ENCODE peak calls at places on chromosomes 1 and 21, in six cellular contexts. C, Q, I, W, B and K are unnamed samples.

GRCh38 chr1:18417317-18418269 is 63.1 kb upstream of the KLHDC7A start:
- DNase-seq in C (no peak), I (no peak), W (no peak), B (no peak), Q (no peak), K (no peak)

GRCh38 chr1:220884109-220884980 is 5.1 kb downstream of the HLX start:
- DNase-seq in I (no peak), B (no peak), W (peak; percentile 16), C (peak; percentile 16), Q (peak; percentile 75), K (no peak)

GRCh38 chr1:214419650-214420049 is 131.8 kb downstream of the PTPN14 start:
- DNase-seq in W (no peak), B (peak; percentile 77), I (no peak), C (no peak), Q (no peak), K (no peak)

GRCh38 chr1:6957341-6957740 is 172.1 kb downstream of the CAMTA1 start:
- DNase-seq in I (no peak), B (no peak), C (no peak), Q (no peak), W (no peak), K (no peak)

GRCh38 chr1:15526021-15526489 is 593 bp upstream of the DNAJC16 start:
- DNase-seq in B (no peak), Q (peak; percentile 12), C (peak; percentile 8), I (no peak), W (no peak), K (no peak)

GRCh38 chr21:42574234-42575027 is 60.8 kb downstream of the SLC37A1 start:
- DNase-seq in C (peak; percentile 5), B (peak; percentile 55), I (no peak), W (no peak), Q (peak; percentile 32), K (no peak)

GRCh38 chr1:53166912-53167311 is 24.5 kb upstream of the SLC1A7 start:
- DNase-seq in Q (no peak), B (no peak), C (no peak), I (peak; percentile 56), W (no peak), K (no peak)

GRCh38 chr21:46424621-46425020 is 34.1 kb upstream of the DIP2A start:
- DNase-seq in W (no peak), C (no peak), I (no peak), Q (no peak), B (no peak), K (no peak)

GRCh38 chr1:204647114-204647804 is 38.3 kb downstream of the LRRN2 start:
- DNase-seq in W (peak; percentile 79), I (no peak), Q (peak; percentile 84), B (peak; percentile 93), C (peak; percentile 76), K (peak; percentile 21)

GRCh38 chr1:45172015-45172414 is 34.4 kb downstream of the ZSWIM5 start:
- DNase-seq in C (peak; percentile 43), W (no peak), B (no peak), Q (no peak), I (no peak), K (no peak)

GRCh38 chr1:53176452-53177344 is 19.9 kb upstream of the CPT2 start:
- DNase-seq in W (no peak), Q (peak; percentile 41), I (no peak), C (peak; percentile 47), B (no peak), K (no peak)

GRCh38 chr1:10271869-10272268 is 61.5 kb downstream of the KIF1B start:
- DNase-seq in C (no peak), W (no peak), I (no peak), B (no peak), Q (peak; percentile 7), K (no peak)

GRCh38 chr1:20725189-20726106 is 7.1 kb downstream of the SH2D5 start:
- DNase-seq in Q (no peak), C (no peak), B (no peak), I (peak; percentile 50), W (no peak), K (no peak)

GRCh38 chr1:232477728-232478127 is 152.2 kb downstream of the SIPA1L2 start:
- DNase-seq in B (no peak), I (no peak), C (peak; percentile 47), W (no peak), Q (no peak), K (no peak)

GRCh38 chr1:192133350-192133950 is 24.8 kb upstream of the RGS18 start:
- DNase-seq in Q (no peak), C (no peak), W (no peak), I (no peak), B (no peak), K (no peak)

GRCh38 chr1:209844695-209845404 is 17.1 kb downstream of the UTP25 start:
- DNase-seq in Q (no peak), W (no peak), I (no peak), C (no peak), B (no peak), K (no peak)

GRCh38 chr1:2611621-2612437 is 21.0 kb downstream of the MMEL1 start:
- DNase-seq in W (no peak), C (no peak), B (no peak), Q (no peak), I (peak; percentile 68), K (no peak)

GRCh38 chr1:150650193-150650592 is 20.8 kb upstream of the ENSA start:
- DNase-seq in C (peak; percentile 32), I (no peak), Q (no peak), B (no peak), W (no peak), K (no peak)

GRCh38 chr21:40351006-40351405 is 483.8 kb downstream of the PCP4 start:
- DNase-seq in C (no peak), B (no peak), Q (no peak), I (no peak), W (no peak), K (no peak)

GRCh38 chr1:169042377-169042776 is 64.1 kb upstream of the ATP1B1 start:
- DNase-seq in C (no peak), Q (no peak), I (no peak), W (no peak), B (no peak), K (no peak)

GRCh38 chr1:4969556-4970129 is 315.2 kb downstream of the AJAP1 start:
- DNase-seq in C (no peak), Q (no peak), I (peak; percentile 61), W (no peak), B (no peak), K (no peak)

GRCh38 chr1:19765623-19766022 is 34.1 kb downstream of the TMCO4 start:
- DNase-seq in I (no peak), W (no peak), B (peak; percentile 34), C (peak; percentile 62), Q (no peak), K (no peak)

GRCh38 chr1:155976062-155976912 is 2.1 kb downstream of the ARHGEF2 start:
- DNase-seq in B (peak; percentile 83), C (peak; percentile 37), Q (no peak), I (peak; percentile 87), W (peak; percentile 59), K (no peak)

GRCh38 chr1:113963281-113963906 is 15.9 kb upstream of the OLFML3 start:
- DNase-seq in Q (no peak), W (no peak), B (no peak), C (no peak), I (no peak), K (no peak)
- TF ChIP-seq CTCF in Q (no peak), W (no peak), B (peak; percentile 4), C (no peak), I (no peak), K (no peak)

GRCh38 chr1:30087465-30087864 is 635.9 kb downstream of the MATN1 start:
- DNase-seq in B (no peak), C (peak; percentile 19), I (no peak), W (no peak), Q (peak; percentile 34), K (no peak)
- TF ChIP-seq CTCF in B (no peak), C (peak; percentile 50), I (no peak), W (no peak), Q (peak; percentile 36), K (peak; percentile 28)

GRCh38 chr21:36478941-36479340 is 981 bp downstream of the CLDN14 start:
- DNase-seq in W (no peak), B (no peak), C (no peak), Q (peak; percentile 26), I (no peak), K (no peak)
- TF ChIP-seq CTCF in W (peak; percentile 35), B (no peak), C (no peak), Q (peak; percentile 33), I (no peak), K (peak; percentile 42)

DNA sequence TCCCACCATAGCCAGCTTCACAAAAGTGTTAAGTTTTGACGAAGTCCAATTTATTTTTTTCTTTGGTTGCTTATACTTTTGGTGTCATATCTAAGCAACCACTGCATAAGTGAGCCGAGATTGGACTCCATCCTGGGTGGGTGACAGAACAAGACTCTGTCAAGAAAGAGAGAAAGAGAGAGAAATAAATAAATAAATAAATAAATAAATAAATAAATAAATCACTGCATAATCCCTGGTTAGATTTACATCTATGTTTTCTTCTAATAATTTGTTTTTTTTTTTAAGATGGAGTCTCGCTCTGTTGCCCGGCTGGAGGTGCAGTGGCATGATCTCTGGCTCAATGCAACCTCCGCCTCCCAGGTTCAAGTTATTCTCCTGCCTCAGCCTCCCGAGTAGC is 18.3 kb upstream of the ZFYVE9 start:
- DNase-seq in I (no peak), Q (no peak), C (no peak), W (no peak), B (no peak), K (no peak)
- TF ChIP-seq CTCF in I (no peak), Q (no peak), C (no peak), W (no peak), B (no peak), K (no peak)

GRCh38 chr1:242189591-242189990 is 190.7 kb upstream of the MAP1LC3C start:
- DNase-seq in I (no peak), Q (no peak), C (no peak), B (peak; percentile 13), W (no peak), K (no peak)
- TF ChIP-seq CTCF in I (no peak), Q (no peak), C (no peak), B (peak; percentile 14), W (no peak), K (peak; percentile 14)

GRCh38 chr1:85230305-85230977 is 29.0 kb downstream of the C1orf52 start:
- DNase-seq in C (peak; percentile 19), B (peak; percentile 26), Q (no peak), I (no peak), W (no peak), K (no peak)
- TF ChIP-seq CTCF in C (peak; percentile 56), B (peak; percentile 55), Q (peak; percentile 25), I (no peak), W (peak; percentile 34), K (peak; percentile 41)

DNA sequence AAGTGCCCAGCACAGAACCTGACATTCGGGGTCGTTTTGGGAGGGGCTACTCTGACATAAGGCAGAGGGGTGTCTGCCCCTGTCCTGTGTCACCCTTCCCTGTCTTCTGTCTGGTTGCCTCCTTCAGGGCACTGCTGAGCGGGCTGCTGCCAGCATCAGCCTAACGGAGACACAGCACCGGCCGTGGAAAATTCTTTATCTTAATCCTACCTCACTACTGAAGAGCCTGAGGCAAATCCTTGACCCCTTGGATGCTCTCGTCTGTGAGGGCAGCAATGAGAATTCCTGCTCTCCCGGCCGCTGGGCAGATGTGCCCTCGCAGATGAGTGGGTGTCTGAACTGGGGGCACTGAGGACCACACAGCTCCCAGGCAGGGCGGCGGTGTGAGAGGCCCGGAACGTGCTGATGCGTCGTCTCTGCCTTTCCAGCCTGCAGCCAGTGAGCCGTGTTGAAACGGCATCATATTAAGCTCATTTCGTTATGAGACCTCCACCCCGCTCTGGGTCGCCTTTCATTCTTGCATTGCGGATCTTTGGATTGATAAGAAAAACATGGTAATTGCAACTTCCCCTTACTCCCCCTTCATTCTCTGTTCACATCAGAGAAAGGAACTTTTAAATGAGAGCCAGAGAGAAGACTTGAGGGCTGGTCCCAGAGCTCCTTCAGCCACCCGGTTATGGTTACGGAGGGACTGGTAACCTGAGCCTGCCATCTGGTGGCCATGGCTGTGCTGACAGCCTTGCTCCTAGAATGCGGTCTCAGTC is 271.3 kb downstream of the TRABD2B start:
- DNase-seq in Q (peak; percentile 89), B (peak; percentile 86), I (peak; percentile 81), C (peak; percentile 85), W (peak; percentile 87), K (no peak)
- TF ChIP-seq CTCF in Q (peak; percentile 96), B (peak; percentile 87), I (peak; percentile 73), C (peak; percentile 72), W (peak; percentile 88), K (peak; percentile 91)